ENCODE peak calls at places on chromosome 7, in five cellular contexts. One of them, this sample, is unnamed.
A peak's percentile ranks its signal among the peaks of the same experiment; 100 is the strongest.

GRCh38 chr7:19958309-19958896 is 185.0 kb upstream of the TMEM196 start:
- DNase-seq in activated CD8-positive, alpha-beta T cell treated with anti-CD3 and anti-CD28 coated beads for 36 hours: no peak
- DNase-seq in stimulated activated CD4-positive, alpha-beta T cell treated with anti-CD3 and anti-CD28 coated beads, Interleukin-12 subunit alpha, Interleukin-12 subunit beta, amount 100 ng/mL, for 24 hours: no peak
- DNase-seq in renal cortical epithelial cell: peak; percentile 100
- DNase-seq in PC-3: peak; percentile 98
- DNase-seq in this sample: no peak

GRCh38 chr7:94127026-94127425 is 122.9 kb upstream of the BET1 start:
- DNase-seq in activated CD8-positive, alpha-beta T cell treated with anti-CD3 and anti-CD28 coated beads for 36 hours: no peak
- DNase-seq in stimulated activated CD4-positive, alpha-beta T cell treated with anti-CD3 and anti-CD28 coated beads, Interleukin-12 subunit alpha, Interleukin-12 subunit beta, amount 100 ng/mL, for 24 hours: no peak
- DNase-seq in renal cortical epithelial cell: no peak
- DNase-seq in PC-3: no peak
- DNase-seq in this sample: no peak

GRCh38 chr7:130063036-130063435 is 7.3 kb upstream of the KLHDC10 start:
- DNase-seq in activated CD8-positive, alpha-beta T cell treated with anti-CD3 and anti-CD28 coated beads for 36 hours: peak; percentile 89
- DNase-seq in stimulated activated CD4-positive, alpha-beta T cell treated with anti-CD3 and anti-CD28 coated beads, Interleukin-12 subunit alpha, Interleukin-12 subunit beta, amount 100 ng/mL, for 24 hours: peak; percentile 79
- DNase-seq in renal cortical epithelial cell: no peak
- DNase-seq in PC-3: peak; percentile 73
- DNase-seq in this sample: no peak

GRCh38 chr7:48992816-48993215 is 68.5 kb downstream of the CDC14C start:
- DNase-seq in activated CD8-positive, alpha-beta T cell treated with anti-CD3 and anti-CD28 coated beads for 36 hours: no peak
- DNase-seq in stimulated activated CD4-positive, alpha-beta T cell treated with anti-CD3 and anti-CD28 coated beads, Interleukin-12 subunit alpha, Interleukin-12 subunit beta, amount 100 ng/mL, for 24 hours: no peak
- DNase-seq in renal cortical epithelial cell: no peak
- DNase-seq in PC-3: no peak
- DNase-seq in this sample: no peak

GRCh38 chr7:66713687-66714086 is 26.8 kb upstream of the RABGEF1 start:
- DNase-seq in activated CD8-positive, alpha-beta T cell treated with anti-CD3 and anti-CD28 coated beads for 36 hours: no peak
- DNase-seq in stimulated activated CD4-positive, alpha-beta T cell treated with anti-CD3 and anti-CD28 coated beads, Interleukin-12 subunit alpha, Interleukin-12 subunit beta, amount 100 ng/mL, for 24 hours: no peak
- DNase-seq in renal cortical epithelial cell: no peak
- DNase-seq in PC-3: no peak
- DNase-seq in this sample: no peak

GRCh38 chr7:6162331-6162620 is 110.1 kb downstream of the CYTH3 start:
- DNase-seq in activated CD8-positive, alpha-beta T cell treated with anti-CD3 and anti-CD28 coated beads for 36 hours: no peak
- DNase-seq in stimulated activated CD4-positive, alpha-beta T cell treated with anti-CD3 and anti-CD28 coated beads, Interleukin-12 subunit alpha, Interleukin-12 subunit beta, amount 100 ng/mL, for 24 hours: no peak
- DNase-seq in renal cortical epithelial cell: no peak
- DNase-seq in PC-3: no peak
- DNase-seq in this sample: no peak

GRCh38 chr7:126574838-126575250 is 677.9 kb downstream of the GRM8 start:
- DNase-seq in activated CD8-positive, alpha-beta T cell treated with anti-CD3 and anti-CD28 coated beads for 36 hours: no peak
- DNase-seq in stimulated activated CD4-positive, alpha-beta T cell treated with anti-CD3 and anti-CD28 coated beads, Interleukin-12 subunit alpha, Interleukin-12 subunit beta, amount 100 ng/mL, for 24 hours: no peak
- DNase-seq in renal cortical epithelial cell: peak; percentile 72
- DNase-seq in PC-3: peak; percentile 36
- DNase-seq in this sample: no peak

GRCh38 chr7:83520706-83521105 is 128.2 kb downstream of the SEMA3E start:
- DNase-seq in activated CD8-positive, alpha-beta T cell treated with anti-CD3 and anti-CD28 coated beads for 36 hours: no peak
- DNase-seq in stimulated activated CD4-positive, alpha-beta T cell treated with anti-CD3 and anti-CD28 coated beads, Interleukin-12 subunit alpha, Interleukin-12 subunit beta, amount 100 ng/mL, for 24 hours: no peak
- DNase-seq in renal cortical epithelial cell: peak; percentile 25
- DNase-seq in PC-3: no peak
- DNase-seq in this sample: no peak

GRCh38 chr7:155381852-155382801 is 75.8 kb upstream of the EN2 start:
- DNase-seq in activated CD8-positive, alpha-beta T cell treated with anti-CD3 and anti-CD28 coated beads for 36 hours: no peak
- DNase-seq in stimulated activated CD4-positive, alpha-beta T cell treated with anti-CD3 and anti-CD28 coated beads, Interleukin-12 subunit alpha, Interleukin-12 subunit beta, amount 100 ng/mL, for 24 hours: no peak
- DNase-seq in renal cortical epithelial cell: no peak
- DNase-seq in PC-3: no peak
- DNase-seq in this sample: no peak

GRCh38 chr7:55571534-55572377 is 546 bp downstream of the VOPP1 start:
- DNase-seq in activated CD8-positive, alpha-beta T cell treated with anti-CD3 and anti-CD28 coated beads for 36 hours: peak; percentile 69
- DNase-seq in stimulated activated CD4-positive, alpha-beta T cell treated with anti-CD3 and anti-CD28 coated beads, Interleukin-12 subunit alpha, Interleukin-12 subunit beta, amount 100 ng/mL, for 24 hours: peak; percentile 51
- DNase-seq in renal cortical epithelial cell: no peak
- DNase-seq in PC-3: peak; percentile 38
- DNase-seq in this sample: no peak

GRCh38 chr7:77862691-77863090 is 64.1 kb downstream of the PHTF2 start:
- DNase-seq in activated CD8-positive, alpha-beta T cell treated with anti-CD3 and anti-CD28 coated beads for 36 hours: no peak
- DNase-seq in stimulated activated CD4-positive, alpha-beta T cell treated with anti-CD3 and anti-CD28 coated beads, Interleukin-12 subunit alpha, Interleukin-12 subunit beta, amount 100 ng/mL, for 24 hours: no peak
- DNase-seq in renal cortical epithelial cell: peak; percentile 66
- DNase-seq in PC-3: no peak
- DNase-seq in this sample: no peak

GRCh38 chr7:106561657-106562411 is 99.1 kb downstream of the CCDC71L start:
- DNase-seq in activated CD8-positive, alpha-beta T cell treated with anti-CD3 and anti-CD28 coated beads for 36 hours: no peak
- DNase-seq in stimulated activated CD4-positive, alpha-beta T cell treated with anti-CD3 and anti-CD28 coated beads, Interleukin-12 subunit alpha, Interleukin-12 subunit beta, amount 100 ng/mL, for 24 hours: no peak
- DNase-seq in renal cortical epithelial cell: no peak
- DNase-seq in PC-3: no peak
- DNase-seq in this sample: no peak

GRCh38 chr7:34823650-34824258 is 165.7 kb downstream of the NPSR1 start:
- DNase-seq in activated CD8-positive, alpha-beta T cell treated with anti-CD3 and anti-CD28 coated beads for 36 hours: peak; percentile 70
- DNase-seq in stimulated activated CD4-positive, alpha-beta T cell treated with anti-CD3 and anti-CD28 coated beads, Interleukin-12 subunit alpha, Interleukin-12 subunit beta, amount 100 ng/mL, for 24 hours: peak; percentile 54
- DNase-seq in renal cortical epithelial cell: peak; percentile 44
- DNase-seq in PC-3: peak; percentile 67
- DNase-seq in this sample: no peak

This sample was measured in hypothalamus.